ENCODE peak calls at places on chromosomes 7 and 10, in eight cellular contexts. Z, V, F, M, H, E, Y and K are unnamed samples.

GRCh38 chr7:50866343-50867047 is 83.8 kb upstream of the GRB10 start:
- DNase-seq in Z (no peak), V (no peak), F (no peak), M (no peak), H (no peak), E (no peak), Y (no peak), K (no peak)

GRCh38 chr7:157401567-157402387 is 65.0 kb downstream of the DNAJB6 start:
- DNase-seq in Z (peak), V (no peak), F (no peak), M (no peak), H (no peak), E (no peak), Y (no peak), K (no peak)

GRCh38 chr10:93991596-93992284 is 2.0 kb upstream of the PLCE1 start:
- DNase-seq in Z (peak), V (no peak), F (peak), M (no peak), H (no peak), E (no peak), Y (peak), K (no peak)

GRCh38 chr10:85642421-85643170 is 724.0 kb downstream of the GRID1 start:
- DNase-seq in Z (no peak), V (no peak), F (no peak), M (no peak), H (no peak), E (no peak), Y (no peak), K (no peak)

GRCh38 chr7:27651702-27652101 is 11.0 kb downstream of the HIBADH start:
- DNase-seq in Z (no peak), V (no peak), F (no peak), M (no peak), H (no peak), E (no peak), Y (no peak), K (no peak)

GRCh38 chr7:50660040-50660829 is 95.0 kb upstream of the DDC start:
- DNase-seq in Z (no peak), V (no peak), F (no peak), M (no peak), H (peak), E (no peak), Y (no peak), K (no peak)

GRCh38 chr7:68622500-68622899 is 975.8 kb upstream of the AUTS2 start:
- DNase-seq in Z (no peak), V (no peak), F (no peak), M (no peak), H (no peak), E (no peak), Y (no peak), K (no peak)

GRCh38 chr10:38003588-38003987 is 6.9 kb upstream of the ZNF33A start:
- DNase-seq in Z (no peak), V (no peak), F (no peak), M (no peak), H (no peak), E (no peak), Y (no peak), K (no peak)

GRCh38 chr7:150665882-150666281 is 19.6 kb upstream of the GIMAP2 start:
- DNase-seq in Z (no peak), V (no peak), F (no peak), M (no peak), H (no peak), E (no peak), Y (no peak), K (no peak)

GRCh38 chr10:21508987-21509334 is 16.5 kb downstream of the SKIDA1 start:
- DNase-seq in Z (no peak), V (no peak), F (no peak), M (no peak), H (no peak), E (no peak), Y (no peak), K (no peak)

GRCh38 chr10:118483496-118483895 is 112.0 kb downstream of the PRLHR start:
- DNase-seq in Z (no peak), V (no peak), F (no peak), M (no peak), H (no peak), E (no peak), Y (no peak), K (no peak)

GRCh38 chr7:115906690-115907089 is 123.9 kb downstream of the TFEC start:
- DNase-seq in Z (no peak), V (no peak), F (no peak), M (no peak), H (no peak), E (no peak), Y (no peak), K (no peak)

GRCh38 chr10:60490013-60490412 is 100.3 kb upstream of the ANK3 start:
- DNase-seq in Z (no peak), V (no peak), F (no peak), M (no peak), H (no peak), E (no peak), Y (no peak), K (no peak)

GRCh38 chr10:46518028-46518725 is 38.3 kb downstream of the GPRIN2 start:
- DNase-seq in Z (peak), V (no peak), F (no peak), M (no peak), H (no peak), E (no peak), Y (no peak), K (no peak)

GRCh38 chr7:98808751-98809460 is 60.9 kb downstream of the TMEM130 start:
- DNase-seq in Z (no peak), V (no peak), F (no peak), M (no peak), H (no peak), E (no peak), Y (no peak), K (no peak)

GRCh38 chr7:35818513-35818912 is 17.7 kb downstream of the SEPTIN7 start:
- DNase-seq in Z (no peak), V (no peak), F (no peak), M (no peak), H (no peak), E (no peak), Y (no peak), K (no peak)

GRCh38 chr10:59126992-59127391 is 49.5 kb upstream of the PHYHIPL start:
- DNase-seq in Z (no peak), V (no peak), F (no peak), M (no peak), H (no peak), E (no peak), Y (no peak), K (no peak)

GRCh38 chr7:3194501-3195141 is 106.4 kb upstream of the SDK1 start:
- DNase-seq in Z (no peak), V (no peak), F (peak), M (no peak), H (no peak), E (no peak), Y (peak), K (peak)

GRCh38 chr7:27150568-27151340 is 1.6 kb downstream of the HOXA3 start:
- DNase-seq in Z (peak), V (no peak), F (peak), M (peak), H (peak), E (peak), Y (peak), K (no peak)

GRCh38 chr7:146660839-146661238 is 544.2 kb downstream of the CNTNAP2 start:
- DNase-seq in Z (no peak), V (peak), F (no peak), M (no peak), H (no peak), E (no peak), Y (no peak), K (no peak)